ENCODE peak calls at places on chromosome 6, in eight cellular contexts. One of them, this sample, is unnamed.

GRCh38 chr6:62283828-62284411 is 2.1 kb downstream of the KHDRBS2 start:
- DNase-seq in brain microvascular endothelial cell: peak; percentile 14
- DNase-seq in cardiac muscle cell: peak; percentile 51
- DNase-seq in ovary: no peak
- DNase-seq in upper lobe of right lung: no peak
- DNase-seq in heart right ventricle: peak; percentile 4
- DNase-seq in kidney epithelial cell: no peak
- DNase-seq in CD4-positive, CD25-positive, alpha-beta regulatory T cell: peak; percentile 6
- DNase-seq in this sample: peak; percentile 88

GRCh38 chr6:75438186-75438880 is 55.3 kb downstream of the FILIP1 start:
- DNase-seq in CD4-positive, CD25-positive, alpha-beta regulatory T cell: no peak
- DNase-seq in kidney epithelial cell: no peak
- DNase-seq in upper lobe of right lung: no peak
- DNase-seq in brain microvascular endothelial cell: peak; percentile 33
- DNase-seq in cardiac muscle cell: no peak
- DNase-seq in heart right ventricle: no peak
- DNase-seq in ovary: no peak
- DNase-seq in this sample: no peak

GRCh38 chr6:153449279-153449678 is 318.2 kb upstream of the RGS17 start:
- DNase-seq in brain microvascular endothelial cell: no peak
- DNase-seq in cardiac muscle cell: no peak
- DNase-seq in kidney epithelial cell: no peak
- DNase-seq in heart right ventricle: no peak
- DNase-seq in ovary: no peak
- DNase-seq in upper lobe of right lung: no peak
- DNase-seq in CD4-positive, CD25-positive, alpha-beta regulatory T cell: no peak
- DNase-seq in this sample: no peak

GRCh38 chr6:119873107-119873506 is 523.5 kb upstream of the MAN1A1 start:
- DNase-seq in heart right ventricle: no peak
- DNase-seq in upper lobe of right lung: no peak
- DNase-seq in kidney epithelial cell: no peak
- DNase-seq in CD4-positive, CD25-positive, alpha-beta regulatory T cell: no peak
- DNase-seq in cardiac muscle cell: no peak
- DNase-seq in ovary: no peak
- DNase-seq in brain microvascular endothelial cell: no peak
- DNase-seq in this sample: no peak

GRCh38 chr6:44072452-44072958 is 54.7 kb downstream of the MRPL14 start:
- DNase-seq in CD4-positive, CD25-positive, alpha-beta regulatory T cell: no peak
- DNase-seq in kidney epithelial cell: no peak
- DNase-seq in upper lobe of right lung: no peak
- DNase-seq in cardiac muscle cell: no peak
- DNase-seq in heart right ventricle: no peak
- DNase-seq in ovary: no peak
- DNase-seq in brain microvascular endothelial cell: no peak
- DNase-seq in this sample: no peak

GRCh38 chr6:142944126-142945066 is 580 bp downstream of the HIVEP2 start:
- DNase-seq in CD4-positive, CD25-positive, alpha-beta regulatory T cell: peak; percentile 90
- DNase-seq in heart right ventricle: peak; percentile 93
- DNase-seq in ovary: peak; percentile 96
- DNase-seq in brain microvascular endothelial cell: peak; percentile 91
- DNase-seq in kidney epithelial cell: peak; percentile 61
- DNase-seq in cardiac muscle cell: peak; percentile 90
- DNase-seq in upper lobe of right lung: peak; percentile 89
- DNase-seq in this sample: peak; percentile 47

GRCh38 chr6:159033160-159034049 is 11.4 kb downstream of the TAGAP start:
- DNase-seq in CD4-positive, CD25-positive, alpha-beta regulatory T cell: no peak
- DNase-seq in heart right ventricle: no peak
- DNase-seq in upper lobe of right lung: no peak
- DNase-seq in ovary: no peak
- DNase-seq in brain microvascular endothelial cell: no peak
- DNase-seq in kidney epithelial cell: no peak
- DNase-seq in cardiac muscle cell: no peak
- DNase-seq in this sample: no peak

GRCh38 chr6:82138075-82138791 is 109.3 kb downstream of the IBTK start:
- DNase-seq in cardiac muscle cell: no peak
- DNase-seq in heart right ventricle: no peak
- DNase-seq in brain microvascular endothelial cell: no peak
- DNase-seq in upper lobe of right lung: no peak
- DNase-seq in ovary: no peak
- DNase-seq in CD4-positive, CD25-positive, alpha-beta regulatory T cell: no peak
- DNase-seq in kidney epithelial cell: no peak
- DNase-seq in this sample: no peak

GRCh38 chr6:34531580-34532201 is 24.4 kb downstream of the SPDEF start:
- DNase-seq in cardiac muscle cell: peak; percentile 74
- DNase-seq in brain microvascular endothelial cell: peak; percentile 82
- DNase-seq in heart right ventricle: peak; percentile 70
- DNase-seq in ovary: peak; percentile 73
- DNase-seq in upper lobe of right lung: no peak
- DNase-seq in kidney epithelial cell: peak; percentile 63
- DNase-seq in CD4-positive, CD25-positive, alpha-beta regulatory T cell: peak; percentile 45
- DNase-seq in this sample: peak; percentile 91

GRCh38 chr6:13485923-13486557 is 1.4 kb downstream of the GFOD1 start:
- DNase-seq in kidney epithelial cell: no peak
- DNase-seq in brain microvascular endothelial cell: no peak
- DNase-seq in CD4-positive, CD25-positive, alpha-beta regulatory T cell: peak; percentile 32
- DNase-seq in cardiac muscle cell: peak; percentile 53
- DNase-seq in upper lobe of right lung: peak; percentile 64
- DNase-seq in ovary: peak; percentile 11
- DNase-seq in heart right ventricle: no peak
- DNase-seq in this sample: peak; percentile 87

GRCh38 chr6:81806793-81807565 is 54.5 kb upstream of the TENT5A start:
- DNase-seq in ovary: no peak
- DNase-seq in CD4-positive, CD25-positive, alpha-beta regulatory T cell: no peak
- DNase-seq in cardiac muscle cell: no peak
- DNase-seq in upper lobe of right lung: no peak
- DNase-seq in brain microvascular endothelial cell: no peak
- DNase-seq in kidney epithelial cell: peak; percentile 2
- DNase-seq in heart right ventricle: no peak
- DNase-seq in this sample: no peak

GRCh38 chr6:41343641-41344187 is 8.3 kb downstream of the NCR2 start:
- DNase-seq in upper lobe of right lung: no peak
- DNase-seq in ovary: no peak
- DNase-seq in kidney epithelial cell: no peak
- DNase-seq in cardiac muscle cell: no peak
- DNase-seq in CD4-positive, CD25-positive, alpha-beta regulatory T cell: no peak
- DNase-seq in brain microvascular endothelial cell: no peak
- DNase-seq in heart right ventricle: no peak
- DNase-seq in this sample: no peak

GRCh38 chr6:24009319-24009718 is 116.7 kb upstream of the NRSN1 start:
- DNase-seq in cardiac muscle cell: no peak
- DNase-seq in kidney epithelial cell: no peak
- DNase-seq in heart right ventricle: no peak
- DNase-seq in brain microvascular endothelial cell: no peak
- DNase-seq in ovary: no peak
- DNase-seq in CD4-positive, CD25-positive, alpha-beta regulatory T cell: no peak
- DNase-seq in upper lobe of right lung: no peak
- DNase-seq in this sample: no peak

GRCh38 chr6:7230327-7230691 is 82.7 kb downstream of the SSR1 start:
- DNase-seq in kidney epithelial cell: no peak
- DNase-seq in brain microvascular endothelial cell: no peak
- DNase-seq in heart right ventricle: no peak
- DNase-seq in CD4-positive, CD25-positive, alpha-beta regulatory T cell: no peak
- DNase-seq in ovary: no peak
- DNase-seq in upper lobe of right lung: no peak
- DNase-seq in cardiac muscle cell: no peak
- DNase-seq in this sample: no peak

GRCh38 chr6:897561-898207 is 204.7 kb upstream of the EXOC2 start:
- DNase-seq in cardiac muscle cell: no peak
- DNase-seq in upper lobe of right lung: no peak
- DNase-seq in brain microvascular endothelial cell: no peak
- DNase-seq in CD4-positive, CD25-positive, alpha-beta regulatory T cell: no peak
- DNase-seq in ovary: no peak
- DNase-seq in heart right ventricle: no peak
- DNase-seq in kidney epithelial cell: no peak
- DNase-seq in this sample: no peak

GRCh38 chr6:152863618-152864326 is 113.2 kb downstream of the VIP start:
- DNase-seq in ovary: peak; percentile 46
- DNase-seq in brain microvascular endothelial cell: peak; percentile 71
- DNase-seq in CD4-positive, CD25-positive, alpha-beta regulatory T cell: peak; percentile 74
- DNase-seq in kidney epithelial cell: peak; percentile 10
- DNase-seq in heart right ventricle: peak; percentile 73
- DNase-seq in upper lobe of right lung: no peak
- DNase-seq in cardiac muscle cell: peak; percentile 83
- DNase-seq in this sample: peak; percentile 86

GRCh38 chr6:164106345-164106769 is 691.8 kb downstream of the QKI start:
- DNase-seq in CD4-positive, CD25-positive, alpha-beta regulatory T cell: no peak
- DNase-seq in ovary: no peak
- DNase-seq in brain microvascular endothelial cell: no peak
- DNase-seq in upper lobe of right lung: no peak
- DNase-seq in kidney epithelial cell: no peak
- DNase-seq in cardiac muscle cell: peak; percentile 50
- DNase-seq in heart right ventricle: peak; percentile 79
- DNase-seq in this sample: peak; percentile 43

GRCh38 chr6:151493495-151494234 is at the start of gene CCDC170:
- DNase-seq in CD4-positive, CD25-positive, alpha-beta regulatory T cell: no peak
- DNase-seq in cardiac muscle cell: peak; percentile 38
- DNase-seq in brain microvascular endothelial cell: peak; percentile 22
- DNase-seq in heart right ventricle: peak; percentile 32
- DNase-seq in kidney epithelial cell: no peak
- DNase-seq in ovary: peak; percentile 62
- DNase-seq in upper lobe of right lung: peak; percentile 79
- DNase-seq in this sample: no peak

GRCh38 chr6:111718326-111718725 is 112.6 kb upstream of the TRAF3IP2 start:
- DNase-seq in ovary: no peak
- DNase-seq in heart right ventricle: no peak
- DNase-seq in kidney epithelial cell: no peak
- DNase-seq in brain microvascular endothelial cell: no peak
- DNase-seq in CD4-positive, CD25-positive, alpha-beta regulatory T cell: no peak
- DNase-seq in upper lobe of right lung: no peak
- DNase-seq in cardiac muscle cell: no peak
- DNase-seq in this sample: no peak

GRCh38 chr6:14170128-14170527 is 52.6 kb downstream of the CD83 start:
- DNase-seq in upper lobe of right lung: no peak
- DNase-seq in brain microvascular endothelial cell: no peak
- DNase-seq in ovary: no peak
- DNase-seq in heart right ventricle: no peak
- DNase-seq in CD4-positive, CD25-positive, alpha-beta regulatory T cell: no peak
- DNase-seq in cardiac muscle cell: no peak
- DNase-seq in kidney epithelial cell: no peak
- DNase-seq in this sample: no peak

GRCh38 chr6:71386215-71386614 is 97.6 kb downstream of the OGFRL1 start:
- DNase-seq in cardiac muscle cell: no peak
- DNase-seq in heart right ventricle: no peak
- DNase-seq in brain microvascular endothelial cell: no peak
- DNase-seq in upper lobe of right lung: no peak
- DNase-seq in ovary: no peak
- DNase-seq in CD4-positive, CD25-positive, alpha-beta regulatory T cell: no peak
- DNase-seq in kidney epithelial cell: no peak
- DNase-seq in this sample: no peak

GRCh38 chr6:134097114-134097707 is 44.8 kb upstream of the SLC2A12 start:
- DNase-seq in heart right ventricle: peak; percentile 64
- DNase-seq in kidney epithelial cell: peak; percentile 26
- DNase-seq in ovary: peak; percentile 55
- DNase-seq in upper lobe of right lung: no peak
- DNase-seq in brain microvascular endothelial cell: peak; percentile 56
- DNase-seq in CD4-positive, CD25-positive, alpha-beta regulatory T cell: peak; percentile 70
- DNase-seq in cardiac muscle cell: peak; percentile 80
- DNase-seq in this sample: peak; percentile 87

GRCh38 chr6:107128175-107128574 is 12.9 kb upstream of the BEND3 start:
- DNase-seq in cardiac muscle cell: no peak
- DNase-seq in kidney epithelial cell: no peak
- DNase-seq in upper lobe of right lung: no peak
- DNase-seq in brain microvascular endothelial cell: peak; percentile 27
- DNase-seq in heart right ventricle: no peak
- DNase-seq in CD4-positive, CD25-positive, alpha-beta regulatory T cell: no peak
- DNase-seq in ovary: no peak
- DNase-seq in this sample: no peak

GRCh38 chr6:56475736-56476457 is 166.8 kb downstream of the DST start:
- DNase-seq in cardiac muscle cell: peak; percentile 54
- DNase-seq in brain microvascular endothelial cell: peak; percentile 50
- DNase-seq in ovary: peak; percentile 29
- DNase-seq in upper lobe of right lung: no peak
- DNase-seq in heart right ventricle: peak; percentile 69
- DNase-seq in kidney epithelial cell: no peak
- DNase-seq in CD4-positive, CD25-positive, alpha-beta regulatory T cell: no peak
- DNase-seq in this sample: no peak
- H3K36me3 ChIP-seq in cardiac muscle cell: peaks cover 27% of the 10 kb centered on the region
- H3K36me3 ChIP-seq in brain microvascular endothelial cell: peaks cover 55% of the 10 kb centered on the region
- H3K36me3 ChIP-seq in ovary: no peaks in the 10 kb centered on the region
- H3K36me3 ChIP-seq in upper lobe of right lung: peaks cover 87% of the 10 kb centered on the region
- H3K36me3 ChIP-seq in heart right ventricle: peaks cover 82% of the 10 kb centered on the region
- H3K36me3 ChIP-seq in kidney epithelial cell: peaks cover 2% of the 10 kb centered on the region
- H3K36me3 ChIP-seq in CD4-positive, CD25-positive, alpha-beta regulatory T cell: no peaks in the 10 kb centered on the region
- H3K36me3 ChIP-seq in this sample: peaks cover 65% of the 10 kb centered on the region

DNA sequence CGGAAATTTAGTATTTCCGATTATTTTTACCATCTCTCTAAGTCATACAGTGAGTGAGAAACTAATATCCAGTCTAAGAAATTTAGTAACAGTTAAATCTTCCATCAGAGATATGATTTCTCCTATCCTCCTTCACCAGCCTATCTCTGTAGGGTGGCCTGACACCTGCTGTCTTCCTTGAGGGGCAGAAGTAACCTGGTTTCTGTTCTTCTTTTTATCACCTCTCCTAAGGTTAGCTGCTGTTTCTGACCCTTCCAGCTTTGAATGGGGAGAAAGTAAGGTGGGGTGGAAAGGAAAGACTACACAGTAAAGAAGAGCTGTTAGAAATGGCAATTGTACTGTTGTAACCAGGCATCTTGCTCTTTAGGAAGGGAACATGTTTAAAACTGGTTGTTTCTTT is 447.7 kb downstream of the PHF3 start:
- DNase-seq in CD4-positive, CD25-positive, alpha-beta regulatory T cell: no peak
- DNase-seq in brain microvascular endothelial cell: no peak
- DNase-seq in heart right ventricle: no peak
- DNase-seq in cardiac muscle cell: no peak
- DNase-seq in kidney epithelial cell: no peak
- DNase-seq in ovary: no peak
- DNase-seq in upper lobe of right lung: no peak
- DNase-seq in this sample: no peak
- H3K4me3 ChIP-seq in CD4-positive, CD25-positive, alpha-beta regulatory T cell: no peak overlapping the region
- H3K4me3 ChIP-seq in brain microvascular endothelial cell: no peak overlapping the region
- H3K4me3 ChIP-seq in heart right ventricle: no peak overlapping the region
- H3K4me3 ChIP-seq in cardiac muscle cell: no peak overlapping the region
- H3K4me3 ChIP-seq in kidney epithelial cell: no peak overlapping the region
- H3K4me3 ChIP-seq in ovary: no peak overlapping the region
- H3K4me3 ChIP-seq in upper lobe of right lung: no peak overlapping the region
- H3K4me3 ChIP-seq in this sample: no peak overlapping the region

DNA sequence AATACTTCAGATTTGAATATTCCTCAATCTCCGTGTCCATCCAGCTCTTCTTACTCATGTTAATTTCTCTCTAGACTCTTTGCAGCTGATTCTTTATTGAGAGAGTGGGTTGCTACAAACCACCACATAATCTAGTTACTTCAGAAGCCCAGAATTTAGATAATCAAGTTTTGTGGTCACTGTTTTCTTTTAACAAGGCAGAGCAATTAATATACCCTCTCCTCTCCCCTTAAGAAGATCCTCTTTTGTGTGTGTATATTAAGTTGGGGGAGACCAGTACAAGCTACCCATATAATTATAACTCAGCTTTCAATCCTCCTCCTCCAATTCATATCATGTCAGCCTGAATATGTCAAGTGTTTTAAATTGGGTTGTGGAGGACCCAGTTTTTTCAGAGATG is 95.1 kb downstream of the IRAK1BP1 start:
- DNase-seq in heart right ventricle: no peak
- DNase-seq in kidney epithelial cell: no peak
- DNase-seq in cardiac muscle cell: no peak
- DNase-seq in ovary: no peak
- DNase-seq in upper lobe of right lung: no peak
- DNase-seq in CD4-positive, CD25-positive, alpha-beta regulatory T cell: no peak
- DNase-seq in brain microvascular endothelial cell: no peak
- DNase-seq in this sample: no peak
- H3K36me3 ChIP-seq in heart right ventricle: peaks cover 58% of the 10 kb centered on the region
- H3K36me3 ChIP-seq in kidney epithelial cell: peaks cover 1% of the 10 kb centered on the region
- H3K36me3 ChIP-seq in cardiac muscle cell: peaks cover 70% of the 10 kb centered on the region
- H3K36me3 ChIP-seq in ovary: no peaks in the 10 kb centered on the region
- H3K36me3 ChIP-seq in upper lobe of right lung: peaks cover 95% of the 10 kb centered on the region
- H3K36me3 ChIP-seq in CD4-positive, CD25-positive, alpha-beta regulatory T cell: peaks cover 87% of the 10 kb centered on the region
- H3K36me3 ChIP-seq in brain microvascular endothelial cell: peaks cover 26% of the 10 kb centered on the region
- H3K36me3 ChIP-seq in this sample: peaks cover 77% of the 10 kb centered on the region

GRCh38 chr6:22954749-22955385 is 385.5 kb downstream of the HDGFL1 start:
- DNase-seq in heart right ventricle: no peak
- DNase-seq in CD4-positive, CD25-positive, alpha-beta regulatory T cell: peak; percentile 53
- DNase-seq in ovary: no peak
- DNase-seq in upper lobe of right lung: no peak
- DNase-seq in brain microvascular endothelial cell: no peak
- DNase-seq in kidney epithelial cell: peak; percentile 18
- DNase-seq in cardiac muscle cell: no peak
- DNase-seq in this sample: no peak
- H3K4me3 ChIP-seq in heart right ventricle: peak overlapping the region; percentile 38
- H3K4me3 ChIP-seq in CD4-positive, CD25-positive, alpha-beta regulatory T cell: peak overlapping the region; percentile 86
- H3K4me3 ChIP-seq in ovary: peak overlapping the region; percentile 9
- H3K4me3 ChIP-seq in upper lobe of right lung: peak overlapping the region; percentile 28
- H3K4me3 ChIP-seq in brain microvascular endothelial cell: no peak overlapping the region
- H3K4me3 ChIP-seq in kidney epithelial cell: no peak overlapping the region
- H3K4me3 ChIP-seq in cardiac muscle cell: no peak overlapping the region
- H3K4me3 ChIP-seq in this sample: no peak overlapping the region